ENCODE peak calls at places on chromosomes 2 and 18, in five cellular contexts. One of them, this sample, is unnamed.

GRCh38 chr2:120826260-120826648 is 90.6 kb downstream of the GLI2 start:
- DNase-seq in small intestine: no peak
- DNase-seq in A549: no peak
- DNase-seq in cardiac muscle cell: no peak
- DNase-seq in ovary: no peak
- DNase-seq in this sample: no peak

GRCh38 chr2:164826293-164827243 is 15.1 kb downstream of the COBLL1 start:
- DNase-seq in small intestine: peak
- DNase-seq in A549: no peak
- DNase-seq in cardiac muscle cell: no peak
- DNase-seq in ovary: no peak
- DNase-seq in this sample: no peak

GRCh38 chr2:227388537-227389011 is 825 bp upstream of the SCYGR1 start:
- DNase-seq in small intestine: no peak
- DNase-seq in A549: peak
- DNase-seq in cardiac muscle cell: no peak
- DNase-seq in ovary: no peak
- DNase-seq in this sample: no peak

GRCh38 chr2:67616749-67617148 is 219.6 kb downstream of the ETAA1 start:
- DNase-seq in small intestine: peak
- DNase-seq in A549: no peak
- DNase-seq in cardiac muscle cell: no peak
- DNase-seq in ovary: peak
- DNase-seq in this sample: no peak

GRCh38 chr2:237864940-237865622 is 5.7 kb downstream of the RAMP1 start:
- DNase-seq in small intestine: peak
- DNase-seq in A549: no peak
- DNase-seq in cardiac muscle cell: no peak
- DNase-seq in ovary: peak
- DNase-seq in this sample: peak

GRCh38 chr18:23106575-23106974 is 28.7 kb upstream of the CABLES1 start:
- DNase-seq in small intestine: peak
- DNase-seq in A549: peak
- DNase-seq in cardiac muscle cell: no peak
- DNase-seq in ovary: no peak
- DNase-seq in this sample: peak

GRCh38 chr2:238331916-238332315 is 11.6 kb downstream of the TRAF3IP1 start:
- DNase-seq in small intestine: no peak
- DNase-seq in A549: no peak
- DNase-seq in cardiac muscle cell: no peak
- DNase-seq in ovary: no peak
- DNase-seq in this sample: no peak

GRCh38 chr2:85593023-85593422 is 2.5 kb upstream of the RNF181 start:
- DNase-seq in small intestine: no peak
- DNase-seq in A549: no peak
- DNase-seq in cardiac muscle cell: no peak
- DNase-seq in ovary: no peak
- DNase-seq in this sample: no peak

GRCh38 chr18:3044931-3045698 is 32.2 kb upstream of the LPIN2 start:
- DNase-seq in small intestine: peak
- DNase-seq in A549: peak
- DNase-seq in cardiac muscle cell: no peak
- DNase-seq in ovary: no peak
- DNase-seq in this sample: no peak

GRCh38 chr18:26091047-26091630 is 726 bp upstream of the SS18 start:
- DNase-seq in small intestine: peak
- DNase-seq in A549: peak
- DNase-seq in cardiac muscle cell: no peak
- DNase-seq in ovary: no peak
- DNase-seq in this sample: peak

GRCh38 chr2:231455222-231455621 is 9.1 kb downstream of the NCL start:
- DNase-seq in small intestine: no peak
- DNase-seq in A549: no peak
- DNase-seq in cardiac muscle cell: no peak
- DNase-seq in ovary: no peak
- DNase-seq in this sample: no peak

GRCh38 chr2:65370387-65371093 is 61.9 kb downstream of the SPRED2 start:
- DNase-seq in small intestine: no peak
- DNase-seq in A549: no peak
- DNase-seq in cardiac muscle cell: no peak
- DNase-seq in ovary: no peak
- DNase-seq in this sample: no peak

GRCh38 chr2:45778720-45779171 is 127.3 kb downstream of the PRKCE start:
- DNase-seq in small intestine: peak
- DNase-seq in A549: peak
- DNase-seq in cardiac muscle cell: peak
- DNase-seq in ovary: peak
- DNase-seq in this sample: peak

GRCh38 chr2:176774768-176775453 is 437.7 kb upstream of the HNRNPA3 start:
- DNase-seq in small intestine: no peak
- DNase-seq in A549: no peak
- DNase-seq in cardiac muscle cell: no peak
- DNase-seq in ovary: no peak
- DNase-seq in this sample: no peak

GRCh38 chr18:36211612-36212065 is 24.3 kb downstream of the MOCOS start:
- DNase-seq in small intestine: no peak
- DNase-seq in A549: no peak
- DNase-seq in cardiac muscle cell: no peak
- DNase-seq in ovary: no peak
- DNase-seq in this sample: no peak

DNA sequence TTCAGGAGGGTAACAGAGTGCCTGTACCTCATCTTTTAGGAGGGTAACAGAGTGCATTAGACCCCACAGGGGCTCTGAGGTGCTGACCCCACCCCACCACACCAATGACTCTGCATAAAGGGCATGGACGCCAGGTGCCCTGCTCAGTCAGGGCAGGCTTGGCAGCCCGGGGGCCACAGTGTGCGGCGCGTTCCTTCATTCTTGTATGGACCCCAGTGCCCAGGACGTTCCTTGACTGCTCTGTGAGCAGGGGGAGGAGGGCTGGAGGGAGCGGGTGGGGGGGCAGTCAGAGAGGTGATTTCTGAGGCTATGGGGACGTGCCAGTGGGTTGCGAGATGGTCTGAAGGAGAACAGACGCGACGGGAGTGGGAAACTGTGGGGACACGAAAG is 168.7 kb upstream of the NCK2 start:
- DNase-seq in small intestine: no peak
- DNase-seq in A549: no peak
- DNase-seq in cardiac muscle cell: no peak
- DNase-seq in ovary: no peak
- DNase-seq in this sample: no peak
- H3K27ac ChIP-seq in small intestine: no peak
- H3K27ac ChIP-seq in A549: no peak
- H3K27ac ChIP-seq in cardiac muscle cell: no peak
- H3K27ac ChIP-seq in ovary: no peak
- H3K27ac ChIP-seq in this sample: no peak

GRCh38 chr2:240819404-240820013 is 510 bp downstream of the KIF1A start:
- DNase-seq in small intestine: no peak
- DNase-seq in A549: no peak
- DNase-seq in cardiac muscle cell: peak
- DNase-seq in ovary: peak
- DNase-seq in this sample: no peak
- H3K4me3 ChIP-seq in small intestine: peak
- H3K4me3 ChIP-seq in A549: peak
- H3K4me3 ChIP-seq in cardiac muscle cell: peak
- H3K4me3 ChIP-seq in ovary: no peak
- H3K4me3 ChIP-seq in this sample: peak

GRCh38 chr2:55099878-55100820 is 49.9 kb upstream of the RTN4 start:
- DNase-seq in small intestine: no peak
- DNase-seq in A549: peak
- DNase-seq in cardiac muscle cell: no peak
- DNase-seq in ovary: no peak
- DNase-seq in this sample: no peak
- H3K27ac ChIP-seq in small intestine: no peak
- H3K27ac ChIP-seq in A549: peak
- H3K27ac ChIP-seq in cardiac muscle cell: no peak
- H3K27ac ChIP-seq in ovary: no peak
- H3K27ac ChIP-seq in this sample: peak

DNA sequence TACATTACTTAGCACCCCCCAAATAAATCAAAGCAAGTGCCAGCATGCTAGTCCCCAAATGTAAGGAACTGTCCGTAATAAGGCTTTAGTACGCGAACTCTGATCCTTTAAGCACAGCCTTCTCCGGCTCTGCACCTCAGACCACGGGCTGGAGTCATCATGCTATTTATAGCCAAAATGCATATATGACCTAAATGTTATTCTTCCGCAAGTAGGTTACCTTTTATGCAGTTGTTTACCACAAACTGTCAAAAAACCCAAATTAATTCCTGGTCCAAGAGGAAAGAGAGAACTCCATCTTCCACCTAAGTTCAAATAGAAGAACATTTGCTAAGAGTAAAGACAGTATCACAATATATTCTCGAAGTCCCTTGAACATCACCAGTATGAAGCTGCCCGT is 42.7 kb downstream of the ZNF516 start:
- DNase-seq in small intestine: no peak
- DNase-seq in A549: no peak
- DNase-seq in cardiac muscle cell: peak
- DNase-seq in ovary: no peak
- DNase-seq in this sample: no peak
- H3K4me3 ChIP-seq in small intestine: no peak
- H3K4me3 ChIP-seq in A549: no peak
- H3K4me3 ChIP-seq in cardiac muscle cell: peak
- H3K4me3 ChIP-seq in ovary: no peak
- H3K4me3 ChIP-seq in this sample: no peak

DNA sequence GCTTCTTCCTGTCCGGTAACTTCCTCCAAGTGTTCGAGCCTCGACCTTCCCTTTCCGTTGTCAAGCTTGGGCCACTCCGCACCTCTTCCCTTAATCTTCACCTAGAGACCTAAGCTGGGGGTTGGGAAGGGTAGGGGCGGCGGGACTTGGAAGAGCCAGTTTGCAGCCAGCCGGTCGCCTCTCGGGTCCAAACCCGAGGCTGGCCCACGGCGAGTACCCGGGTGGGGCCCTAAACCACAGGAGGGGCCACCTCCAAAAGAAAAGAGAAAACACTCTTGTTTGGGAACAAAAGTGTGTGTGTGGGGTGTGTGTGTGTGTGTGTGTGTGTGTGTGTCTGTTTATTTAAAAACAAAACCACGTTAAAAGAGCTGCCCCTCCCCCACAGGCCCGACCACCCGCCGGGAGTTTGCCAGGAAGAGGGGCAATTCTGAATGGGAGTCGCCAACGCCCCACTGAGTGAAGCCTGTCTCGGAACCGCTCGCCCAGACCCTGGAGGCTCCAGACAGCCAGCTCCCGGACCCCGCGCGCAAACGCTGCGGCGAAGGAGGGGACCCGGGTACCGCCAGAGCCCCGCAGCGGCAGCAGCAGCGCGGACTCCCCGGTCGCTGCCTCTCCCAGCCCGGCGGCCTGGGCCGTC is 476 bp upstream of the RHOB start:
- DNase-seq in small intestine: no peak
- DNase-seq in A549: no peak
- DNase-seq in cardiac muscle cell: no peak
- DNase-seq in ovary: no peak
- DNase-seq in this sample: no peak
- H3K27ac ChIP-seq in small intestine: peak
- H3K27ac ChIP-seq in A549: peak
- H3K27ac ChIP-seq in cardiac muscle cell: no peak
- H3K27ac ChIP-seq in ovary: peak
- H3K27ac ChIP-seq in this sample: peak

GRCh38 chr18:79570266-79571201 is 109.1 kb upstream of the CTDP1 start:
- DNase-seq in small intestine: no peak
- DNase-seq in A549: no peak
- DNase-seq in cardiac muscle cell: no peak
- DNase-seq in ovary: peak
- DNase-seq in this sample: peak
- H3K4me3 ChIP-seq in small intestine: no peak
- H3K4me3 ChIP-seq in A549: no peak
- H3K4me3 ChIP-seq in cardiac muscle cell: no peak
- H3K4me3 ChIP-seq in ovary: no peak
- H3K4me3 ChIP-seq in this sample: no peak

GRCh38 chr18:57747809-57748680 is 55.1 kb downstream of the ATP8B1 start:
- DNase-seq in small intestine: no peak
- DNase-seq in A549: no peak
- DNase-seq in cardiac muscle cell: no peak
- DNase-seq in ovary: no peak
- DNase-seq in this sample: no peak

GRCh38 chr18:57744211-57744694 is 58.9 kb downstream of the ATP8B1 start:
- DNase-seq in small intestine: no peak
- DNase-seq in A549: peak
- DNase-seq in cardiac muscle cell: no peak
- DNase-seq in ovary: no peak
- DNase-seq in this sample: peak

GRCh38 chr18:57738078-57738477 is 65.0 kb downstream of the ATP8B1 start:
- DNase-seq in small intestine: peak
- DNase-seq in A549: peak
- DNase-seq in cardiac muscle cell: no peak
- DNase-seq in ovary: no peak
- DNase-seq in this sample: no peak

GRCh38 chr18:57741273-57741672 is 61.8 kb downstream of the ATP8B1 start:
- DNase-seq in small intestine: no peak
- DNase-seq in A549: no peak
- DNase-seq in cardiac muscle cell: no peak
- DNase-seq in ovary: no peak
- DNase-seq in this sample: no peak

DNA sequence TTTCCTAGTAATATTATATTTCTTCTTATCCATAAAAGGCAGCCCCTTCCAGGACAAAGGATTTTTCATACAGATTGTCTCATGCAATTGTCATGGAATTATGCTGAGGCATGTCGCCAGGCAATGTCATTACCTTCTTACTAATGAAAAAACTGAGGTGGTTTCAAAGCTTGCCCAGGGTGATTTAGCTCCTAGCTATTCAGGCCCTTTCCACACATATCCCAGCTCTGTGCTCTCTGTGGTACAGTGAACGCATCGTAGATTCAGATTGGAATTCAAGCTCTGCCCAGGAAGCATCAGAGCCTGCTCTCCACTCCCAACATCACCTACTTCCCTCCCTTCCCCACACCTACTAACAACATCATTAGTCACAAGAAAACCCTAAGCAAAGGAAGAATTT is 60.1 kb downstream of the ATP8B1 start:
- DNase-seq in small intestine: no peak
- DNase-seq in A549: no peak
- DNase-seq in cardiac muscle cell: no peak
- DNase-seq in ovary: no peak
- DNase-seq in this sample: no peak
- H3K27ac ChIP-seq in small intestine: no peak
- H3K27ac ChIP-seq in A549: peak
- H3K27ac ChIP-seq in cardiac muscle cell: no peak
- H3K27ac ChIP-seq in ovary: no peak
- H3K27ac ChIP-seq in this sample: peak

DNA sequence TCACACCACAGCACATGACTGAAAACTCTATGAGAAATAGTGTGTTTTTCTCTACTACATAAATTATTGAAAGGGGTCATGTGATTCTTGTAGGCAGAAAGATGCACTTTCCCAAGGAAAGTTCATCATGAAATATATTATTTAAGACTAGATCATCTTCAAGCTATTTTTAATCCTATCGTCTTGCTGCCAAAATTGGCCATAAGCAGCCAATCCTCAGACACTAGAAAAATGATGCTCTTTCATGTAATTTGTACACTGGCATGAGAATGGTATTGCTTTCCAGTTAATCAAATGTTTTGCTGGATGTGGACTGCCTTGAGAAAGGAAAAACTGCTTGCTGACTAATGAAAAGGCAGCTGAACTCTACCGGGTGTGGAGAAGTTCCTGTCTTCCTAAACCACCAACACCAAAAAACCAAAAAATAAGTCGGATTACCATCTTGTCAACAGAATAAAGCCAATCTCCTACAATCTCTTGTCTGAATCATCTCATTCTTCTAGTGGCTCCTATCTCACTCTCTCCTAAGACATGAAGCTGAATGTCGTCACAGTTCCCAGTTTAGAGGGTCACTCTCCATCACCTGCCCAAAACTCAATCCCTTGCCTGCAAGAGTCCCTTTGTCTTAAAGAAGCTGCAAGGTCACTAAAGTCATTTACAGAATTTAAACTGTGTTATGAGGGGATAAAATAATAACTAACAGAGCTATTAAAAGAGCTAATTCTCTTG is 5.3 kb downstream of the BCL2 start:
- DNase-seq in small intestine: no peak
- DNase-seq in A549: no peak
- DNase-seq in cardiac muscle cell: no peak
- DNase-seq in ovary: no peak
- DNase-seq in this sample: no peak
- H3K4me3 ChIP-seq in small intestine: no peak
- H3K4me3 ChIP-seq in A549: no peak
- H3K4me3 ChIP-seq in cardiac muscle cell: no peak
- H3K4me3 ChIP-seq in ovary: no peak
- H3K4me3 ChIP-seq in this sample: no peak